ENCODE peak calls at places on chromosomes 6 and 20, in five cellular contexts. W, P, Y, Z and B are unnamed samples.

GRCh38 chr6:47655719-47656595 is 42.4 kb upstream of the ADGRF4 start:
- DNase-seq in W (no peak), P (no peak), Y (no peak), Z (no peak), B (no peak)

GRCh38 chr20:63406617-63407245 is 45.6 kb upstream of the CHRNA4 start:
- DNase-seq in W (no peak), P (no peak), Y (no peak), Z (no peak), B (no peak)

GRCh38 chr20:20199338-20200160 is 147.2 kb downstream of the CFAP61 start:
- DNase-seq in W (no peak), P (no peak), Y (no peak), Z (no peak), B (no peak)

GRCh38 chr6:44284119-44284518 is 13.9 kb downstream of the TMEM151B start:
- DNase-seq in W (no peak), P (no peak), Y (no peak), Z (no peak), B (no peak)

GRCh38 chr6:120874422-120874821 is 459.9 kb downstream of the TBC1D32 start:
- DNase-seq in W (no peak), P (no peak), Y (no peak), Z (no peak), B (peak; percentile 13)

GRCh38 chr20:5090191-5090590 is 29.6 kb downstream of the PCNA start:
- DNase-seq in W (no peak), P (no peak), Y (no peak), Z (peak; percentile 60), B (no peak)

GRCh38 chr6:96702626-96703025 is 134.7 kb downstream of the GPR63 start:
- DNase-seq in W (no peak), P (no peak), Y (no peak), Z (no peak), B (no peak)

GRCh38 chr6:142842423-142843261 is 102.3 kb downstream of the HIVEP2 start:
- DNase-seq in W (no peak), P (no peak), Y (peak; percentile 78), Z (no peak), B (no peak)

GRCh38 chr6:144897441-144897921 is 612.3 kb downstream of the UTRN start:
- DNase-seq in W (no peak), P (no peak), Y (no peak), Z (no peak), B (no peak)

GRCh38 chr6:170423030-170423429 is 116.5 kb downstream of the FAM120B start:
- DNase-seq in W (no peak), P (peak; percentile 43), Y (no peak), Z (no peak), B (no peak)

GRCh38 chr6:155213611-155214372 is 50.0 kb upstream of the CLDN20 start:
- DNase-seq in W (peak; percentile 26), P (no peak), Y (no peak), Z (no peak), B (no peak)

GRCh38 chr6:136502791-136503190 is 47.4 kb downstream of the MAP7 start:
- DNase-seq in W (no peak), P (no peak), Y (no peak), Z (no peak), B (no peak)

GRCh38 chr6:155690820-155691219 is 235.2 kb upstream of the NOX3 start:
- DNase-seq in W (no peak), P (no peak), Y (no peak), Z (no peak), B (no peak)

GRCh38 chr6:18515767-18516166 is 128.6 kb downstream of the RNF144B start:
- DNase-seq in W (no peak), P (no peak), Y (no peak), Z (no peak), B (no peak)

GRCh38 chr6:113750148-113750547 is 107.0 kb upstream of the MARCKS start:
- DNase-seq in W (no peak), P (no peak), Y (no peak), Z (no peak), B (no peak)

GRCh38 chr6:69861986-69862385 is 4.4 kb upstream of the COL19A1 start:
- DNase-seq in W (no peak), P (no peak), Y (no peak), Z (no peak), B (no peak)

GRCh38 chr20:325889-326644 is 715 bp downstream of the SOX12 start:
- DNase-seq in W (peak; percentile 73), P (peak; percentile 92), Y (peak; percentile 46), Z (peak; percentile 84), B (peak; percentile 80)

GRCh38 chr20:50110141-50111047 is 2.6 kb downstream of the UBE2V1 start:
- DNase-seq in W (no peak), P (no peak), Y (no peak), Z (peak; percentile 79), B (no peak)

GRCh38 chr6:51350308-51350904 is 531.7 kb downstream of the TFAP2B start:
- DNase-seq in W (no peak), P (no peak), Y (no peak), Z (peak; percentile 6), B (no peak)

GRCh38 chr20:62653951-62654685 is 11.8 kb downstream of the SLCO4A1 start:
- DNase-seq in W (no peak), P (no peak), Y (no peak), Z (peak; percentile 22), B (no peak)

GRCh38 chr20:49446808-49447207 is 35.7 kb downstream of the KCNB1 start:
- DNase-seq in W (peak; percentile 77), P (peak; percentile 96), Y (no peak), Z (no peak), B (peak; percentile 59)

GRCh38 chr6:79586548-79586947 is 44.6 kb upstream of the SH3BGRL2 start:
- DNase-seq in W (no peak), P (no peak), Y (no peak), Z (peak; percentile 4), B (no peak)

GRCh38 chr6:147782302-147782701 is 273.8 kb downstream of the SAMD5 start:
- DNase-seq in W (no peak), P (no peak), Y (no peak), Z (no peak), B (no peak)

GRCh38 chr6:35640017-35640664 is 48.6 kb downstream of the FKBP5 start:
- DNase-seq in W (no peak), P (no peak), Y (no peak), Z (no peak), B (no peak)

GRCh38 chr6:103680116-103680515 is 1179.6 kb downstream of the HACE1 start:
- DNase-seq in W (no peak), P (no peak), Y (no peak), Z (no peak), B (no peak)

GRCh38 chr6:134740473-134741192 is 209.3 kb downstream of the ALDH8A1 start:
- DNase-seq in W (no peak), P (no peak), Y (no peak), Z (no peak), B (no peak)

GRCh38 chr6:163390770-163391169 is 23.7 kb upstream of the QKI start:
- DNase-seq in W (no peak), P (no peak), Y (no peak), Z (no peak), B (no peak)

GRCh38 chr6:30678964-30679726 is 6.3 kb upstream of the DHX16 start:
- DNase-seq in W (peak; percentile 88), P (peak; percentile 96), Y (peak; percentile 86), Z (peak; percentile 89), B (peak; percentile 91)

GRCh38 chr6:136791296-136792065 is 796 bp downstream of the MAP3K5 start:
- DNase-seq in W (peak; percentile 87), P (peak; percentile 88), Y (peak; percentile 48), Z (peak; percentile 81), B (peak; percentile 84)

GRCh38 chr20:21104921-21105320 is 1.2 kb downstream of the LINC00237 start:
- DNase-seq in W (no peak), P (no peak), Y (no peak), Z (no peak), B (no peak)

DNA sequence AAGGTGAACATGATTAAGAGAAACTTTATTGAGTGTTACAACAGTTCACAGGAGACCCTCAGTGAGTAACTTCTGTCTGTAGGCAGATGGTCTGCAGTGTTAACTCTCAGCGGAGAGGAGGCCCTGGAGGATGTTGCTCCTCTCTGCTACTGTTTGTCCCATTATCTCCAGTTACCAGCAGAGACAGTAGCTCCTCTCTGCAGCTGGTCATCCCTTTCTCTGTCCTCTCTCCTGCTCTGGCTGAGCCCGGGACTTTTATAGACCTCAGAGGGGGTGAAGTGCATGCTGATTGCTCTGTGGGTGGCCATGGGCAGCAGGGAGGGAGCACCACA is 5.7 kb downstream of the GTSF1L start:
- DNase-seq in W (no peak), P (no peak), Y (no peak), Z (peak; percentile 34), B (no peak)
- H3K4me1 ChIP-seq in W (no peaks in the 10 kb centered on the region), P (no peaks in the 10 kb centered on the region), Y (peaks cover 53% of the 10 kb centered on the region), Z (peaks cover 62% of the 10 kb centered on the region), B (no peaks in the 10 kb centered on the region)

GRCh38 chr20:57280221-57280620 is 13.8 kb upstream of the BMP7 start:
- DNase-seq in W (no peak), P (no peak), Y (no peak), Z (peak; percentile 73), B (no peak)
- H3K27ac ChIP-seq in W (no peak overlapping the region), P (no peak overlapping the region), Y (no peak overlapping the region), Z (peak overlapping the region; percentile 49), B (no peak overlapping the region)

GRCh38 chr20:2293486-2293885 is 2.3 kb upstream of the TGM3 start:
- DNase-seq in W (no peak), P (no peak), Y (no peak), Z (no peak), B (no peak)

GRCh38 chr20:2296545-2297351 is 947 bp downstream of the TGM3 start:
- DNase-seq in W (no peak), P (no peak), Y (no peak), Z (no peak), B (no peak)

GRCh38 chr20:2293971-2294370 is 1.8 kb upstream of the TGM3 start:
- DNase-seq in W (no peak), P (no peak), Y (no peak), Z (no peak), B (no peak)

GRCh38 chr20:2295886-2296544 is at the start of gene TGM3:
- DNase-seq in W (no peak), P (no peak), Y (no peak), Z (no peak), B (no peak)

GRCh38 chr20:2295286-2295685 is 515 bp upstream of the TGM3 start:
- DNase-seq in W (no peak), P (no peak), Y (no peak), Z (no peak), B (no peak)
- H3K4me1 ChIP-seq in W (no peaks in the 10 kb centered on the region), P (no peaks in the 10 kb centered on the region), Y (no peaks in the 10 kb centered on the region), Z (no peaks in the 10 kb centered on the region), B (no peaks in the 10 kb centered on the region)

GRCh38 chr6:22071655-22072054 is 225.2 kb downstream of the PRL start:
- DNase-seq in W (no peak), P (peak; percentile 68), Y (no peak), Z (no peak), B (no peak)
- H3K27ac ChIP-seq in W (peak overlapping the region; percentile 62), P (peak overlapping the region; percentile 43), Y (no peak overlapping the region), Z (no peak overlapping the region), B (peak overlapping the region; percentile 68)

DNA sequence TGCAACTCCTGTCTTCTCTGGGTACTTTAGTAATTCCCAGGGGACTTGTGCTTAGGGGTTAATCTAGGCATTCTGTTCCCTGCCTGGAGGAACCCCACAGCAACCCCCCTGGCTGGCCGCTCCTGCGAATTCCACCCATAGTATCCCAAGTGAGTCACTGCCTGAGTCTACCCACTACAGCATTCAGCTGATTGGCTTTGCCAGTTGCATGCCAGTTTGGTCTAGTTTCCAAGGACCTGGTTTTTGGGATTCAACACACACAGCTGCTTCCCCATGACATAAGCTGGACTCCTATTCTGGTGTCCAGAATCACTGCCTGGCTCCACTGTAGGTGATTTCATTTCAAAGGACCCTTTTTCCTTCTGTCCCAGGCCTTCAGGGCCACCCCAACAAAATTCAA is 40.3 kb downstream of the PLCG1 start:
- DNase-seq in W (peak; percentile 76), P (peak; percentile 77), Y (no peak), Z (no peak), B (no peak)
- H3K4me1 ChIP-seq in W (peaks cover 71% of the 10 kb centered on the region), P (peaks cover 27% of the 10 kb centered on the region), Y (no peaks in the 10 kb centered on the region), Z (no peaks in the 10 kb centered on the region), B (peaks cover 44% of the 10 kb centered on the region)

GRCh38 chr20:45406260-45407066 is 1.6 kb upstream of the DBNDD2 start:
- DNase-seq in W (peak; percentile 68), P (peak; percentile 93), Y (peak; percentile 41), Z (no peak), B (peak; percentile 83)
- H3K27ac ChIP-seq in W (peak overlapping the region; percentile 97), P (peak overlapping the region; percentile 92), Y (peak overlapping the region; percentile 74), Z (no peak overlapping the region), B (peak overlapping the region; percentile 87)